ENCODE peak calls at places on chromosomes 12 and 14, in four cellular contexts. One of them, this sample, is unnamed. For H3K27me3, the result is how much of the 10 kb centered on the place peaks cover.

GRCh38 chr12:52337054-52337453 is 15.9 kb upstream of the KRT83 start:
- DNase-seq in fibroblast of lung: no peak
- DNase-seq in suprapubic skin: no peak
- DNase-seq in small intestine: no peak
- DNase-seq in this sample: no peak

GRCh38 chr14:63493246-63493645 is 49.9 kb downstream of the PPP2R5E start:
- DNase-seq in fibroblast of lung: peak
- DNase-seq in suprapubic skin: no peak
- DNase-seq in small intestine: no peak
- DNase-seq in this sample: no peak

GRCh38 chr12:34393086-34393820 is 371.0 kb downstream of the ALG10 start:
- DNase-seq in fibroblast of lung: no peak
- DNase-seq in suprapubic skin: peak
- DNase-seq in small intestine: no peak
- DNase-seq in this sample: peak

GRCh38 chr12:124466200-124467128 is 100.9 kb downstream of the NCOR2 start:
- DNase-seq in fibroblast of lung: no peak
- DNase-seq in suprapubic skin: no peak
- DNase-seq in small intestine: peak
- DNase-seq in this sample: no peak

GRCh38 chr12:93819048-93819491 is 141.9 kb downstream of the CRADD start:
- DNase-seq in fibroblast of lung: peak
- DNase-seq in suprapubic skin: no peak
- DNase-seq in small intestine: no peak
- DNase-seq in this sample: no peak

GRCh38 chr12:47017901-47018479 is 61.4 kb upstream of the PCED1B start:
- DNase-seq in fibroblast of lung: no peak
- DNase-seq in suprapubic skin: no peak
- DNase-seq in small intestine: no peak
- DNase-seq in this sample: peak

GRCh38 chr12:96448287-96448686 is 41.1 kb upstream of the CFAP54 start:
- DNase-seq in fibroblast of lung: peak
- DNase-seq in suprapubic skin: no peak
- DNase-seq in small intestine: no peak
- DNase-seq in this sample: no peak

GRCh38 chr12:53968214-53969127 is 4.5 kb upstream of the HOXC11 start:
- DNase-seq in fibroblast of lung: no peak
- DNase-seq in suprapubic skin: no peak
- DNase-seq in small intestine: no peak
- DNase-seq in this sample: no peak

GRCh38 chr12:88308825-88309224 is 166.7 kb downstream of the TMTC3 start:
- DNase-seq in fibroblast of lung: peak
- DNase-seq in suprapubic skin: no peak
- DNase-seq in small intestine: no peak
- DNase-seq in this sample: no peak

GRCh38 chr12:26056335-26056734 is 68.5 kb downstream of the BHLHE41 start:
- DNase-seq in fibroblast of lung: peak
- DNase-seq in suprapubic skin: no peak
- DNase-seq in small intestine: peak
- DNase-seq in this sample: no peak

GRCh38 chr14:53701108-53701875 is 255.3 kb downstream of the BMP4 start:
- DNase-seq in fibroblast of lung: no peak
- DNase-seq in suprapubic skin: no peak
- DNase-seq in small intestine: no peak
- DNase-seq in this sample: no peak

GRCh38 chr14:76950043-76951020 is 78.2 kb downstream of the IRF2BPL start:
- DNase-seq in fibroblast of lung: peak
- DNase-seq in suprapubic skin: no peak
- DNase-seq in small intestine: no peak
- DNase-seq in this sample: no peak

GRCh38 chr12:74292351-74293194 is 245.1 kb upstream of the ATXN7L3B start:
- DNase-seq in fibroblast of lung: no peak
- DNase-seq in suprapubic skin: no peak
- DNase-seq in small intestine: no peak
- DNase-seq in this sample: no peak

GRCh38 chr12:79635676-79636075 is 55.1 kb downstream of the PAWR start:
- DNase-seq in fibroblast of lung: peak
- DNase-seq in suprapubic skin: no peak
- DNase-seq in small intestine: no peak
- DNase-seq in this sample: no peak

GRCh38 chr12:58814036-58814435 is 106.3 kb downstream of the LRIG3 start:
- DNase-seq in fibroblast of lung: no peak
- DNase-seq in suprapubic skin: no peak
- DNase-seq in small intestine: no peak
- DNase-seq in this sample: no peak

GRCh38 chr14:75422169-75422568 is 5.7 kb upstream of the JDP2 start:
- DNase-seq in fibroblast of lung: peak
- DNase-seq in suprapubic skin: no peak
- DNase-seq in small intestine: no peak
- DNase-seq in this sample: no peak

GRCh38 chr14:50784683-50785505 is 46.1 kb downstream of the NIN start:
- DNase-seq in fibroblast of lung: no peak
- DNase-seq in suprapubic skin: no peak
- DNase-seq in small intestine: no peak
- DNase-seq in this sample: no peak

GRCh38 chr12:92533280-92533890 is 169.4 kb upstream of the PLEKHG7 start:
- DNase-seq in fibroblast of lung: peak
- DNase-seq in suprapubic skin: no peak
- DNase-seq in small intestine: no peak
- DNase-seq in this sample: no peak

GRCh38 chr12:121444842-121445202 is 44.9 kb downstream of the RNF34 start:
- DNase-seq in fibroblast of lung: no peak
- DNase-seq in suprapubic skin: no peak
- DNase-seq in small intestine: no peak
- DNase-seq in this sample: no peak

GRCh38 chr12:120252071-120252906 is 13.2 kb downstream of the PXN start:
- DNase-seq in fibroblast of lung: no peak
- DNase-seq in suprapubic skin: no peak
- DNase-seq in small intestine: peak
- DNase-seq in this sample: no peak

GRCh38 chr12:89690925-89691324 is 17.7 kb downstream of the ATP2B1 start:
- DNase-seq in fibroblast of lung: peak
- DNase-seq in suprapubic skin: no peak
- DNase-seq in small intestine: no peak
- DNase-seq in this sample: no peak

GRCh38 chr12:88336071-88336768 is 194.1 kb downstream of the TMTC3 start:
- DNase-seq in fibroblast of lung: no peak
- DNase-seq in suprapubic skin: no peak
- DNase-seq in small intestine: no peak
- DNase-seq in this sample: no peak

GRCh38 chr12:96263449-96263902 is 69.3 kb downstream of the ELK3 start:
- DNase-seq in fibroblast of lung: peak
- DNase-seq in suprapubic skin: no peak
- DNase-seq in small intestine: no peak
- DNase-seq in this sample: no peak

GRCh38 chr12:59803735-59804134 is 207.9 kb downstream of the SLC16A7 start:
- DNase-seq in fibroblast of lung: no peak
- DNase-seq in suprapubic skin: no peak
- DNase-seq in small intestine: no peak
- DNase-seq in this sample: no peak

GRCh38 chr12:20549115-20549719 is 145.9 kb upstream of the SLCO1C1 start:
- DNase-seq in fibroblast of lung: peak
- DNase-seq in suprapubic skin: no peak
- DNase-seq in small intestine: peak
- DNase-seq in this sample: no peak

GRCh38 chr14:20986811-20987210 is 3.0 kb upstream of the METTL17 start:
- DNase-seq in fibroblast of lung: peak
- DNase-seq in suprapubic skin: no peak
- DNase-seq in small intestine: peak
- DNase-seq in this sample: no peak

GRCh38 chr14:66043921-66044320 is 442.2 kb upstream of the CCDC196 start:
- DNase-seq in fibroblast of lung: no peak
- DNase-seq in suprapubic skin: no peak
- DNase-seq in small intestine: no peak
- DNase-seq in this sample: no peak

GRCh38 chr12:31849090-31849687 is 110.0 kb upstream of the RESF1 start:
- DNase-seq in fibroblast of lung: peak
- DNase-seq in suprapubic skin: no peak
- DNase-seq in small intestine: no peak
- DNase-seq in this sample: no peak

GRCh38 chr12:128021561-128021960 is 245.4 kb upstream of the TMEM132C start:
- DNase-seq in fibroblast of lung: no peak
- DNase-seq in suprapubic skin: no peak
- DNase-seq in small intestine: no peak
- DNase-seq in this sample: no peak

GRCh38 chr12:128025856-128026255 is 241.1 kb upstream of the TMEM132C start:
- DNase-seq in fibroblast of lung: no peak
- DNase-seq in suprapubic skin: no peak
- DNase-seq in small intestine: no peak
- DNase-seq in this sample: no peak

GRCh38 chr12:128015276-128015675 is 251.7 kb upstream of the TMEM132C start:
- DNase-seq in fibroblast of lung: no peak
- DNase-seq in suprapubic skin: no peak
- DNase-seq in small intestine: no peak
- DNase-seq in this sample: no peak

GRCh38 chr12:128019996-128020544 is 246.9 kb upstream of the TMEM132C start:
- DNase-seq in fibroblast of lung: no peak
- DNase-seq in suprapubic skin: no peak
- DNase-seq in small intestine: no peak
- DNase-seq in this sample: no peak
- H3K27me3 ChIP-seq in fibroblast of lung: under half
- H3K27me3 ChIP-seq in suprapubic skin: under half
- H3K27me3 ChIP-seq in small intestine: under half
- H3K27me3 ChIP-seq in this sample: under half

GRCh38 chr14:101440511-101440910 is 120.8 kb upstream of the DIO3 start:
- DNase-seq in fibroblast of lung: no peak
- DNase-seq in suprapubic skin: no peak
- DNase-seq in small intestine: no peak
- DNase-seq in this sample: no peak
- H3K27me3 ChIP-seq in fibroblast of lung: under half
- H3K27me3 ChIP-seq in suprapubic skin: under half
- H3K27me3 ChIP-seq in small intestine: under half
- H3K27me3 ChIP-seq in this sample: under half

GRCh38 chr12:49545815-49546214 is 7.0 kb downstream of the KCNH3 start:
- DNase-seq in fibroblast of lung: no peak
- DNase-seq in suprapubic skin: no peak
- DNase-seq in small intestine: no peak
- DNase-seq in this sample: no peak

GRCh38 chr12:49547090-49547690 is 8.4 kb downstream of the KCNH3 start:
- DNase-seq in fibroblast of lung: no peak
- DNase-seq in suprapubic skin: no peak
- DNase-seq in small intestine: no peak
- DNase-seq in this sample: no peak

GRCh38 chr12:49548481-49548821 is 9.6 kb downstream of the KCNH3 start:
- DNase-seq in fibroblast of lung: no peak
- DNase-seq in suprapubic skin: no peak
- DNase-seq in small intestine: no peak
- DNase-seq in this sample: no peak

GRCh38 chr12:49543914-49544815 is 5.3 kb downstream of the KCNH3 start:
- DNase-seq in fibroblast of lung: no peak
- DNase-seq in suprapubic skin: no peak
- DNase-seq in small intestine: no peak
- DNase-seq in this sample: no peak

DNA sequence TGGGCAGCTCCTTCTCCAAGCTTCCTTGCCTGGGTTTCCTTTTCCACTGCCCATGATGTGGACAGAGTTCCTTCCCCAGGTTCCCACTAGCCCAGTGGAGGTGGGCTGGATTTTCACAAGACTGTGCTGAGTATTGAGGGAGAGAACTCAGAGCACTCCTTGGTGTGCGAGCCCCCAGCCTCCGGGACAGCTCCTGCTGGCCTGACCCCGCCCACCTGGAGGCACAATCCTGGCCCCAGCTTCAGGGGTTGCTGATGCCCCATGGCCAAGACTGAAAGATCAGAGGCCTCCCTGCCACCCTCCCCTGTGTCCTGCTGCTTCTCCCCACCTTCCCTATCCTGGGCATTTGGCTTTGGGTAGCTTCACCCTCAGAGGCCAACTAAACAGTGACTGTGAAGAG is 7.7 kb downstream of the KCNH3 start:
- DNase-seq in fibroblast of lung: no peak
- DNase-seq in suprapubic skin: no peak
- DNase-seq in small intestine: no peak
- DNase-seq in this sample: no peak
- H3K27me3 ChIP-seq in fibroblast of lung: under half
- H3K27me3 ChIP-seq in suprapubic skin: under half
- H3K27me3 ChIP-seq in small intestine: under half
- H3K27me3 ChIP-seq in this sample: under half

DNA sequence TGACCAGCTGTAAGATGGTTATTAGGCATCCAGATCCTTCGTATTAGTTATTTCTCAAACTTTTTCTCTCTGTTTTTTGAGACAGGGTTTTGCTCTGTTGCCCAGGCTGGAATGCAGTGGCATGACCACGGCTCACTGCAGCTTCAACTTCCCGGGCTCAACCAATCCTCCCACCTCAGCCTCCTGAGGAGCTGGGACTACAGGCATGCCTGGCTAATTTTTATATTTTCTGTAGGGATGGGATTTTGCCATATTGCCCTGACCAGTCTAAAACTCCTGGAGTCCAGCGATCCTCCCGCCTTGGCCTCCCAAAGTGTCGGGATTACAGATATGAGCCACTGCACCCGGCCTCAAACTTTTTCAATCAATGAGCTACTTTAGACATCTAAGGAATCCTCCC is 33.1 kb downstream of the FZD10 start:
- DNase-seq in fibroblast of lung: no peak
- DNase-seq in suprapubic skin: no peak
- DNase-seq in small intestine: no peak
- DNase-seq in this sample: no peak
- H3K27me3 ChIP-seq in fibroblast of lung: under half
- H3K27me3 ChIP-seq in suprapubic skin: under half
- H3K27me3 ChIP-seq in small intestine: under half
- H3K27me3 ChIP-seq in this sample: under half

GRCh38 chr12:29146201-29146600 is 2.9 kb upstream of the FAR2 start:
- DNase-seq in fibroblast of lung: no peak
- DNase-seq in suprapubic skin: no peak
- DNase-seq in small intestine: no peak
- DNase-seq in this sample: no peak
- H3K27me3 ChIP-seq in fibroblast of lung: under half
- H3K27me3 ChIP-seq in suprapubic skin: under half
- H3K27me3 ChIP-seq in small intestine: under half
- H3K27me3 ChIP-seq in this sample: under half

GRCh38 chr14:100666851-100667250 is 59.8 kb upstream of the DLK1 start:
- DNase-seq in fibroblast of lung: no peak
- DNase-seq in suprapubic skin: no peak
- DNase-seq in small intestine: no peak
- DNase-seq in this sample: no peak

GRCh38 chr14:100669468-100669867 is 57.2 kb upstream of the DLK1 start:
- DNase-seq in fibroblast of lung: peak
- DNase-seq in suprapubic skin: no peak
- DNase-seq in small intestine: peak
- DNase-seq in this sample: no peak

GRCh38 chr14:100667706-100668105 is 59.0 kb upstream of the DLK1 start:
- DNase-seq in fibroblast of lung: no peak
- DNase-seq in suprapubic skin: no peak
- DNase-seq in small intestine: no peak
- DNase-seq in this sample: no peak

GRCh38 chr14:100669011-100669412 is 57.7 kb upstream of the DLK1 start:
- DNase-seq in fibroblast of lung: no peak
- DNase-seq in suprapubic skin: no peak
- DNase-seq in small intestine: no peak
- DNase-seq in this sample: no peak

GRCh38 chr14:100668352-100668751 is 58.3 kb upstream of the DLK1 start:
- DNase-seq in fibroblast of lung: no peak
- DNase-seq in suprapubic skin: no peak
- DNase-seq in small intestine: peak
- DNase-seq in this sample: no peak
- H3K27me3 ChIP-seq in fibroblast of lung: under half
- H3K27me3 ChIP-seq in suprapubic skin: half or more
- H3K27me3 ChIP-seq in small intestine: under half
- H3K27me3 ChIP-seq in this sample: under half

This sample was measured in RWPE2.